ENCODE peak calls at places on chromosome 10, in nine cellular contexts. X, O, A, F, U, C, V, E and Z are unnamed samples. For H3K4me1 and H3K27me3, the result is how much of the 10 kb centered on the place peaks cover.

GRCh38 chr10:1212571-1213141 is 156.5 kb downstream of the WDR37 start:
- DNase-seq in X (no peak), E (no peak), V (no peak), O (no peak), F (no peak), A (no peak), U (peak), C (no peak), Z (no peak)

GRCh38 chr10:44881639-44882038 is 29.5 kb upstream of the TMEM72 start:
- DNase-seq in E (no peak), O (no peak), X (no peak), F (no peak), C (no peak), U (no peak), V (no peak), A (no peak), Z (no peak)

GRCh38 chr10:50941629-50942028 is 56.2 kb upstream of the A1CF start:
- DNase-seq in U (no peak), E (no peak), V (no peak), F (no peak), C (no peak), A (no peak), O (no peak), X (no peak), Z (no peak)

GRCh38 chr10:98349508-98349922 is 65.5 kb downstream of the PYROXD2 start:
- DNase-seq in X (no peak), U (no peak), A (no peak), O (peak), F (peak), C (peak), E (no peak), V (peak), Z (no peak)

GRCh38 chr10:3433988-3434387 is 261.4 kb upstream of the PITRM1 start:
- DNase-seq in F (no peak), V (no peak), O (no peak), C (peak), A (no peak), U (no peak), E (no peak), X (no peak), Z (no peak)

GRCh38 chr10:79079490-79080355 is 11.0 kb downstream of the ZMIZ1 start:
- DNase-seq in E (no peak), U (no peak), F (peak), C (no peak), V (peak), A (no peak), X (no peak), O (no peak), Z (no peak)

GRCh38 chr10:15254808-15255655 is 86.5 kb upstream of the NMT2 start:
- DNase-seq in A (no peak), C (no peak), E (no peak), O (peak), F (peak), X (no peak), V (no peak), U (peak), Z (no peak)

GRCh38 chr10:16182688-16183087 is 254.1 kb upstream of the PTER start:
- DNase-seq in E (no peak), X (no peak), O (no peak), C (no peak), V (no peak), U (no peak), A (no peak), F (no peak), Z (no peak)

GRCh38 chr10:58023341-58024073 is 244.2 kb downstream of the IPMK start:
- DNase-seq in U (no peak), F (no peak), X (no peak), V (no peak), O (no peak), E (no peak), A (no peak), C (no peak), Z (no peak)

GRCh38 chr10:4781955-4782354 is 44.1 kb upstream of the AKR1E2 start:
- DNase-seq in C (no peak), F (no peak), O (no peak), A (no peak), E (no peak), U (no peak), V (no peak), X (no peak), Z (no peak)

GRCh38 chr10:34797155-34797554 is 17.9 kb downstream of the PARD3 start:
- DNase-seq in E (no peak), U (peak), X (no peak), C (no peak), V (no peak), F (no peak), A (no peak), O (no peak), Z (no peak)

GRCh38 chr10:45044290-45044689 is 43.6 kb downstream of the ZNF22 start:
- DNase-seq in A (no peak), C (no peak), O (no peak), V (no peak), E (no peak), U (no peak), F (no peak), X (no peak), Z (no peak)

GRCh38 chr10:22518167-22518724 is 172.9 kb downstream of the SPAG6 start:
- DNase-seq in U (no peak), F (no peak), X (no peak), O (no peak), V (no peak), C (no peak), E (no peak), A (no peak), Z (no peak)

GRCh38 chr10:31083765-31084184 is 52.1 kb upstream of the ZNF438 start:
- DNase-seq in C (no peak), V (no peak), X (peak), O (peak), E (peak), U (no peak), F (peak), A (no peak), Z (peak)

GRCh38 chr10:72174297-72174662 is 41.5 kb upstream of the ANAPC16 start:
- DNase-seq in C (no peak), F (no peak), E (no peak), O (no peak), U (no peak), X (no peak), V (no peak), A (no peak), Z (no peak)

GRCh38 chr10:93149761-93150160 is 76.1 kb downstream of the CYP26A1 start:
- DNase-seq in X (no peak), U (no peak), C (no peak), V (no peak), F (no peak), A (no peak), E (no peak), O (no peak), Z (no peak)

GRCh38 chr10:3473271-3473670 is 300.7 kb upstream of the PITRM1 start:
- DNase-seq in O (no peak), F (no peak), C (no peak), A (no peak), U (no peak), V (no peak), E (no peak), X (no peak), Z (no peak)

GRCh38 chr10:13882112-13882711 is 295.4 kb downstream of the PRPF18 start:
- DNase-seq in E (no peak), C (no peak), O (peak), X (no peak), F (peak), A (no peak), V (no peak), U (no peak), Z (peak)

GRCh38 chr10:122525788-122526187 is 34.8 kb upstream of the DMBT1 start:
- DNase-seq in F (no peak), O (no peak), U (no peak), V (no peak), A (no peak), E (peak), X (no peak), C (no peak), Z (no peak)

GRCh38 chr10:127158663-127159062 is 37.7 kb downstream of the INSYN2A start:
- DNase-seq in O (no peak), X (no peak), A (no peak), U (no peak), V (no peak), C (no peak), F (no peak), E (no peak), Z (no peak)

GRCh38 chr10:547591-548081 is 141.8 kb downstream of the DIP2C start:
- DNase-seq in A (peak), X (no peak), O (no peak), V (no peak), E (no peak), F (no peak), U (no peak), C (no peak), Z (no peak)

GRCh38 chr10:114083040-114083439 is 39.4 kb downstream of the ADRB1 start:
- DNase-seq in A (no peak), X (peak), V (no peak), O (no peak), C (no peak), F (no peak), E (no peak), U (no peak), Z (no peak)

GRCh38 chr10:84715911-84716310 is 387.5 kb downstream of the CCSER2 start:
- DNase-seq in U (no peak), O (no peak), F (no peak), X (peak), A (no peak), C (no peak), E (peak), V (no peak), Z (no peak)

GRCh38 chr10:68231106-68231901 is 609 bp downstream of the ATOH7 start:
- DNase-seq in F (peak), E (peak), O (peak), U (peak), A (no peak), C (no peak), V (peak), X (peak), Z (peak)

GRCh38 chr10:102780246-102780645 is 36.5 kb downstream of the WBP1L start:
- DNase-seq in O (no peak), A (no peak), X (no peak), C (no peak), U (no peak), E (no peak), F (no peak), V (no peak), Z (no peak)
- H3K4me1 ChIP-seq in O (half or more), A (under half), X (half or more), C (half or more), U (under half), E (under half), F (half or more), V (under half), Z (half or more)

GRCh38 chr10:102117391-102118159 is 2.6 kb downstream of the LDB1 start:
- DNase-seq in O (peak), A (peak), U (peak), E (no peak), X (peak), C (peak), V (peak), F (peak), Z (peak)
- TF ChIP-seq POLR2A in O (peak), A (no peak), U (no peak), E (no peak), X (no peak), C (peak), V (no peak), F (no peak), Z (no peak)

DNA sequence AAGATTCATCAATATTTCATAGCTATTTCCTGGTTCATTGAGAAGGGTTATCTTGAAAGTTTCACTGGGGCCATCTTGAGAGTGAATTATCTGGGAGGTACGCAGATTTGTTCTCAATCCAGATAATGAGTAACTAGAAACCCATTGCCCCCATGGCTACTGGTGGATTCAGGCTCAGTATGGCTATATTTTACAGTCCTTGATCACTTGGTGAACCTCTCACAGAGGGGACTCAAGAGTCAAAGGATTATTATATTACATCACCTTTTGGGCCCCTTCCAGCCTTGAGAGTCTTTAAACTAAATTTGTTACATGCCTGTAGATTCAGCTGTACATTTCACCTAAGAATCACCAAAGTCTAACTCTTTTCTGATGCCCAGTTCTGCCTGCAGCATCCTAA is 11.6 kb downstream of the NKX2-3 start:
- DNase-seq in A (no peak), U (no peak), V (no peak), F (no peak), C (no peak), E (no peak), O (no peak), X (no peak), Z (no peak)
- H3K27me3 ChIP-seq in A (under half), U (under half), V (under half), F (under half), C (under half), E (under half), O (under half), X (under half), Z (under half)

GRCh38 chr10:43845121-43845520 is 196.4 kb upstream of the ZNF32 start:
- DNase-seq in X (no peak), O (no peak), U (no peak), F (no peak), E (no peak), C (no peak), A (no peak), V (no peak), Z (no peak)

GRCh38 chr10:43849551-43849950 is 200.9 kb upstream of the ZNF32 start:
- DNase-seq in A (no peak), U (peak), X (no peak), E (no peak), C (no peak), V (no peak), O (no peak), F (no peak), Z (no peak)

GRCh38 chr10:43846187-43846680 is 197.6 kb upstream of the ZNF32 start:
- DNase-seq in F (no peak), C (no peak), E (no peak), U (no peak), O (no peak), V (peak), A (no peak), X (no peak), Z (no peak)

GRCh38 chr10:43844236-43844635 is 195.6 kb upstream of the ZNF32 start:
- DNase-seq in F (no peak), O (no peak), C (no peak), A (no peak), E (no peak), X (no peak), U (no peak), V (no peak), Z (no peak)

DNA sequence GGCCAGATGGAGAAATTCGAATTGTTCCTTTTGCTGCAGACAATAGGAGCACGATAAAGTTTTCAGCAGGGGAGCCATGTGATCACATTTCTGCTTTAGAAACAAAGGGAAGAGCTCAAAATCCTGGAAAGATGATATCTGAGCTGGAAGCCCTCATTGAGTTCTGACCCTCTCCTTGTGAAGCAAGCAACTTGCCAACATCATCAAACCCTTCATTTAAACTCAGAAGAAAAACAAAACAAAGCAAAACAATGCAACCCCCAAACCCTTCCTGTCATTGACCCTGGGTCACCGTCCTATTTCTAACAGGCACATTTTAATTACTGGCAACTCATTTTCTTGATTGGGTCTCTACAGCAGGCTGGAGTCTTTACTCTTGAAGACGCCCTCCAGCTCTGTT is 198.3 kb upstream of the ZNF32 start:
- DNase-seq in X (no peak), A (no peak), O (no peak), E (no peak), V (no peak), F (no peak), C (no peak), U (no peak), Z (no peak)
- H3K4me1 ChIP-seq in X (under half), A (under half), O (under half), E (under half), V (under half), F (under half), C (under half), U (under half), Z (under half)

GRCh38 chr10:28663576-28664368 is 13.5 kb upstream of the BAMBI start:
- DNase-seq in C (no peak), F (peak), E (peak), X (peak), V (peak), U (peak), O (peak), A (peak), Z (peak)
- TF ChIP-seq POLR2A in C (no peak), F (no peak), E (no peak), X (no peak), V (no peak), U (no peak), O (no peak), A (no peak), Z (no peak)